ENCODE peak calls at places on chromosomes 4 and X, in nine cellular contexts. One of them, this sample, is unnamed.

GRCh38 chr4:141853091-141853734 is 216.8 kb downstream of the IL15 start:
- DNase-seq in HEK293T: no peak
- DNase-seq in A172: no peak
- DNase-seq in activated CD4-positive, alpha-beta T cell treated with anti-CD3 and anti-CD28 coated beads, Interleukin-2, amount 50 U/mL, for 1 hour: no peak
- DNase-seq in activated naive CD8-positive, alpha-beta T cell treated with anti-CD3 and anti-CD28 coated beads, Interleukin-2, amount 50 U/mL, for 16 hours: no peak
- DNase-seq in WERI-Rb-1: no peak
- DNase-seq in hepatocyte: peak
- DNase-seq in LHCN-M2: peak
- DNase-seq in fibroblast of mammary gland: peak
- DNase-seq in this sample: no peak

GRCh38 chrX:119762718-119763117 is 4.3 kb downstream of the SOWAHD start:
- DNase-seq in HEK293T: no peak
- DNase-seq in fibroblast of mammary gland: no peak
- DNase-seq in activated CD4-positive, alpha-beta T cell treated with anti-CD3 and anti-CD28 coated beads, Interleukin-2, amount 50 U/mL, for 1 hour: no peak
- DNase-seq in WERI-Rb-1: no peak
- DNase-seq in LHCN-M2: peak
- DNase-seq in hepatocyte: no peak
- DNase-seq in A172: peak
- DNase-seq in activated naive CD8-positive, alpha-beta T cell treated with anti-CD3 and anti-CD28 coated beads, Interleukin-2, amount 50 U/mL, for 16 hours: no peak
- DNase-seq in this sample: no peak

GRCh38 chr4:42331914-42332368 is 65.3 kb upstream of the SHISA3 start:
- DNase-seq in hepatocyte: peak
- DNase-seq in HEK293T: no peak
- DNase-seq in A172: peak
- DNase-seq in activated naive CD8-positive, alpha-beta T cell treated with anti-CD3 and anti-CD28 coated beads, Interleukin-2, amount 50 U/mL, for 16 hours: no peak
- DNase-seq in fibroblast of mammary gland: peak
- DNase-seq in WERI-Rb-1: no peak
- DNase-seq in LHCN-M2: no peak
- DNase-seq in activated CD4-positive, alpha-beta T cell treated with anti-CD3 and anti-CD28 coated beads, Interleukin-2, amount 50 U/mL, for 1 hour: no peak
- DNase-seq in this sample: no peak

GRCh38 chr4:106541253-106541652 is 172.7 kb upstream of the GIMD1 start:
- DNase-seq in LHCN-M2: peak
- DNase-seq in fibroblast of mammary gland: peak
- DNase-seq in activated naive CD8-positive, alpha-beta T cell treated with anti-CD3 and anti-CD28 coated beads, Interleukin-2, amount 50 U/mL, for 16 hours: no peak
- DNase-seq in hepatocyte: no peak
- DNase-seq in HEK293T: no peak
- DNase-seq in WERI-Rb-1: no peak
- DNase-seq in A172: peak
- DNase-seq in activated CD4-positive, alpha-beta T cell treated with anti-CD3 and anti-CD28 coated beads, Interleukin-2, amount 50 U/mL, for 1 hour: no peak
- DNase-seq in this sample: no peak

GRCh38 chrX:153685751-153686676 is 1.7 kb upstream of the SLC6A8 start:
- DNase-seq in LHCN-M2: no peak
- DNase-seq in A172: no peak
- DNase-seq in activated CD4-positive, alpha-beta T cell treated with anti-CD3 and anti-CD28 coated beads, Interleukin-2, amount 50 U/mL, for 1 hour: no peak
- DNase-seq in hepatocyte: no peak
- DNase-seq in HEK293T: no peak
- DNase-seq in WERI-Rb-1: peak
- DNase-seq in activated naive CD8-positive, alpha-beta T cell treated with anti-CD3 and anti-CD28 coated beads, Interleukin-2, amount 50 U/mL, for 16 hours: no peak
- DNase-seq in fibroblast of mammary gland: no peak
- DNase-seq in this sample: no peak

GRCh38 chr4:183409463-183409862 is 35.0 kb upstream of the CDKN2AIP start:
- DNase-seq in activated naive CD8-positive, alpha-beta T cell treated with anti-CD3 and anti-CD28 coated beads, Interleukin-2, amount 50 U/mL, for 16 hours: no peak
- DNase-seq in LHCN-M2: no peak
- DNase-seq in activated CD4-positive, alpha-beta T cell treated with anti-CD3 and anti-CD28 coated beads, Interleukin-2, amount 50 U/mL, for 1 hour: no peak
- DNase-seq in HEK293T: no peak
- DNase-seq in hepatocyte: peak
- DNase-seq in fibroblast of mammary gland: no peak
- DNase-seq in WERI-Rb-1: no peak
- DNase-seq in A172: no peak
- DNase-seq in this sample: no peak

GRCh38 chrX:7228226-7228625 is 80.3 kb upstream of the PUDP start:
- DNase-seq in activated naive CD8-positive, alpha-beta T cell treated with anti-CD3 and anti-CD28 coated beads, Interleukin-2, amount 50 U/mL, for 16 hours: no peak
- DNase-seq in WERI-Rb-1: no peak
- DNase-seq in LHCN-M2: peak
- DNase-seq in A172: no peak
- DNase-seq in activated CD4-positive, alpha-beta T cell treated with anti-CD3 and anti-CD28 coated beads, Interleukin-2, amount 50 U/mL, for 1 hour: no peak
- DNase-seq in HEK293T: no peak
- DNase-seq in hepatocyte: no peak
- DNase-seq in fibroblast of mammary gland: no peak
- DNase-seq in this sample: no peak

GRCh38 chrX:69065451-69065850 is 99.8 kb downstream of the PJA1 start:
- DNase-seq in activated naive CD8-positive, alpha-beta T cell treated with anti-CD3 and anti-CD28 coated beads, Interleukin-2, amount 50 U/mL, for 16 hours: no peak
- DNase-seq in A172: peak
- DNase-seq in HEK293T: no peak
- DNase-seq in fibroblast of mammary gland: peak
- DNase-seq in LHCN-M2: no peak
- DNase-seq in hepatocyte: no peak
- DNase-seq in activated CD4-positive, alpha-beta T cell treated with anti-CD3 and anti-CD28 coated beads, Interleukin-2, amount 50 U/mL, for 1 hour: no peak
- DNase-seq in WERI-Rb-1: no peak
- DNase-seq in this sample: no peak

GRCh38 chrX:75181721-75182120 is 25.6 kb upstream of the ABCB7 start:
- DNase-seq in activated naive CD8-positive, alpha-beta T cell treated with anti-CD3 and anti-CD28 coated beads, Interleukin-2, amount 50 U/mL, for 16 hours: no peak
- DNase-seq in A172: no peak
- DNase-seq in HEK293T: no peak
- DNase-seq in LHCN-M2: peak
- DNase-seq in WERI-Rb-1: no peak
- DNase-seq in fibroblast of mammary gland: peak
- DNase-seq in hepatocyte: no peak
- DNase-seq in activated CD4-positive, alpha-beta T cell treated with anti-CD3 and anti-CD28 coated beads, Interleukin-2, amount 50 U/mL, for 1 hour: no peak
- DNase-seq in this sample: no peak

GRCh38 chr4:4985844-4986243 is 33.4 kb downstream of the CYTL1 start:
- DNase-seq in LHCN-M2: peak
- DNase-seq in fibroblast of mammary gland: no peak
- DNase-seq in activated naive CD8-positive, alpha-beta T cell treated with anti-CD3 and anti-CD28 coated beads, Interleukin-2, amount 50 U/mL, for 16 hours: no peak
- DNase-seq in A172: peak
- DNase-seq in activated CD4-positive, alpha-beta T cell treated with anti-CD3 and anti-CD28 coated beads, Interleukin-2, amount 50 U/mL, for 1 hour: no peak
- DNase-seq in WERI-Rb-1: peak
- DNase-seq in HEK293T: no peak
- DNase-seq in hepatocyte: no peak
- DNase-seq in this sample: no peak

GRCh38 chrX:10045327-10046000 is 78.3 kb downstream of the CLDN34 start:
- DNase-seq in activated CD4-positive, alpha-beta T cell treated with anti-CD3 and anti-CD28 coated beads, Interleukin-2, amount 50 U/mL, for 1 hour: no peak
- DNase-seq in LHCN-M2: no peak
- DNase-seq in activated naive CD8-positive, alpha-beta T cell treated with anti-CD3 and anti-CD28 coated beads, Interleukin-2, amount 50 U/mL, for 16 hours: no peak
- DNase-seq in fibroblast of mammary gland: no peak
- DNase-seq in hepatocyte: no peak
- DNase-seq in A172: no peak
- DNase-seq in HEK293T: no peak
- DNase-seq in WERI-Rb-1: no peak
- DNase-seq in this sample: no peak

GRCh38 chrX:93649381-93649780 is 24.0 kb downstream of the NAP1L3 start:
- DNase-seq in activated naive CD8-positive, alpha-beta T cell treated with anti-CD3 and anti-CD28 coated beads, Interleukin-2, amount 50 U/mL, for 16 hours: no peak
- DNase-seq in LHCN-M2: no peak
- DNase-seq in hepatocyte: no peak
- DNase-seq in A172: no peak
- DNase-seq in fibroblast of mammary gland: no peak
- DNase-seq in activated CD4-positive, alpha-beta T cell treated with anti-CD3 and anti-CD28 coated beads, Interleukin-2, amount 50 U/mL, for 1 hour: no peak
- DNase-seq in WERI-Rb-1: no peak
- DNase-seq in HEK293T: no peak
- DNase-seq in this sample: no peak

GRCh38 chrX:94743478-94743877 is 1069.5 kb downstream of the FAM133A start:
- DNase-seq in A172: no peak
- DNase-seq in activated CD4-positive, alpha-beta T cell treated with anti-CD3 and anti-CD28 coated beads, Interleukin-2, amount 50 U/mL, for 1 hour: no peak
- DNase-seq in LHCN-M2: no peak
- DNase-seq in hepatocyte: no peak
- DNase-seq in fibroblast of mammary gland: no peak
- DNase-seq in HEK293T: no peak
- DNase-seq in WERI-Rb-1: no peak
- DNase-seq in activated naive CD8-positive, alpha-beta T cell treated with anti-CD3 and anti-CD28 coated beads, Interleukin-2, amount 50 U/mL, for 16 hours: no peak
- DNase-seq in this sample: no peak

GRCh38 chr4:173436149-173436579 is 37.2 kb upstream of the SCRG1 start:
- DNase-seq in HEK293T: peak
- DNase-seq in hepatocyte: peak
- DNase-seq in activated naive CD8-positive, alpha-beta T cell treated with anti-CD3 and anti-CD28 coated beads, Interleukin-2, amount 50 U/mL, for 16 hours: no peak
- DNase-seq in A172: no peak
- DNase-seq in activated CD4-positive, alpha-beta T cell treated with anti-CD3 and anti-CD28 coated beads, Interleukin-2, amount 50 U/mL, for 1 hour: no peak
- DNase-seq in fibroblast of mammary gland: peak
- DNase-seq in WERI-Rb-1: no peak
- DNase-seq in LHCN-M2: peak
- DNase-seq in this sample: no peak

GRCh38 chrX:10608099-10608498 is 12.3 kb downstream of the MID1 start:
- DNase-seq in activated CD4-positive, alpha-beta T cell treated with anti-CD3 and anti-CD28 coated beads, Interleukin-2, amount 50 U/mL, for 1 hour: no peak
- DNase-seq in hepatocyte: no peak
- DNase-seq in WERI-Rb-1: no peak
- DNase-seq in LHCN-M2: no peak
- DNase-seq in A172: no peak
- DNase-seq in fibroblast of mammary gland: peak
- DNase-seq in HEK293T: no peak
- DNase-seq in activated naive CD8-positive, alpha-beta T cell treated with anti-CD3 and anti-CD28 coated beads, Interleukin-2, amount 50 U/mL, for 16 hours: no peak
- DNase-seq in this sample: no peak

GRCh38 chrX:29318051-29318450 is 730.8 kb downstream of the IL1RAPL1 start:
- DNase-seq in LHCN-M2: no peak
- DNase-seq in fibroblast of mammary gland: peak
- DNase-seq in activated CD4-positive, alpha-beta T cell treated with anti-CD3 and anti-CD28 coated beads, Interleukin-2, amount 50 U/mL, for 1 hour: no peak
- DNase-seq in HEK293T: no peak
- DNase-seq in hepatocyte: no peak
- DNase-seq in A172: no peak
- DNase-seq in activated naive CD8-positive, alpha-beta T cell treated with anti-CD3 and anti-CD28 coated beads, Interleukin-2, amount 50 U/mL, for 16 hours: no peak
- DNase-seq in WERI-Rb-1: no peak
- DNase-seq in this sample: no peak

This sample was measured in caudate nucleus.